ENCODE peak calls at places on chromosomes 13 and 19, in six cellular contexts. V, G, O, L, K and H are unnamed samples.

GRCh38 chr19:20238025-20238623 is 71.1 kb downstream of the ZNF486 start:
- DNase-seq in V (peak; percentile 99), G (peak; percentile 93), O (peak; percentile 78), L (peak; percentile 97), K (peak; percentile 77), H (peak; percentile 90)

GRCh38 chr19:10760268-10760944 is 42.5 kb downstream of the DNM2 start:
- DNase-seq in V (peak; percentile 48), G (no peak), O (no peak), L (no peak), K (no peak), H (peak; percentile 49)

GRCh38 chr19:10884273-10884672 is 12.9 kb downstream of the CARM1 start:
- DNase-seq in V (no peak), G (no peak), O (no peak), L (no peak), K (peak; percentile 77), H (peak; percentile 89)

GRCh38 chr13:95643009-95643408 is 1.5 kb downstream of the DZIP1 start:
- DNase-seq in V (peak; percentile 32), G (no peak), O (no peak), L (no peak), K (no peak), H (peak; percentile 50)

GRCh38 chr13:46605824-46606554 is 53.0 kb downstream of the LRCH1 start:
- DNase-seq in V (no peak), G (no peak), O (no peak), L (no peak), K (no peak), H (no peak)

GRCh38 chr13:79782541-79783216 is 301.7 kb downstream of the NDFIP2 start:
- DNase-seq in V (peak; percentile 94), G (peak; percentile 85), O (peak; percentile 51), L (peak; percentile 84), K (peak; percentile 77), H (peak; percentile 87)

GRCh38 chr19:954672-955494 is 29.0 kb downstream of the ARID3A start:
- DNase-seq in V (peak; percentile 78), G (no peak), O (no peak), L (no peak), K (no peak), H (peak; percentile 57)

GRCh38 chr19:39355253-39355652 is 13.0 kb downstream of the SAMD4B start:
- DNase-seq in V (no peak), G (no peak), O (no peak), L (no peak), K (no peak), H (no peak)

GRCh38 chr19:48152552-48152951 is 17.6 kb downstream of the LIG1 start:
- DNase-seq in V (peak; percentile 57), G (peak; percentile 48), O (no peak), L (peak; percentile 50), K (peak; percentile 75), H (peak; percentile 61)

GRCh38 chr19:2594319-2594718 is 108.2 kb downstream of the GNG7 start:
- DNase-seq in V (no peak), G (no peak), O (no peak), L (no peak), K (no peak), H (no peak)

GRCh38 chr13:95709101-95709500 is 32.2 kb downstream of the DNAJC3 start:
- DNase-seq in V (no peak), G (no peak), O (no peak), L (no peak), K (no peak), H (no peak)

GRCh38 chr13:42996584-42996983 is 4.5 kb upstream of the EPSTI1 start:
- DNase-seq in V (no peak), G (no peak), O (no peak), L (no peak), K (peak; percentile 98), H (peak; percentile 86)

GRCh38 chr19:12641456-12641855 is 25.1 kb downstream of the MAN2B1 start:
- DNase-seq in V (no peak), G (no peak), O (no peak), L (no peak), K (no peak), H (no peak)

GRCh38 chr19:15289673-15290072 is 42.7 kb downstream of the BRD4 start:
- DNase-seq in V (no peak), G (no peak), O (no peak), L (no peak), K (no peak), H (no peak)

GRCh38 chr13:48571121-48571901 is 38.4 kb upstream of the RCBTB2 start:
- DNase-seq in V (no peak), G (no peak), O (no peak), L (no peak), K (peak; percentile 81), H (peak; percentile 53)

GRCh38 chr13:51832471-51833152 is 12.4 kb downstream of the TMEM272 start:
- DNase-seq in V (peak; percentile 40), G (no peak), O (no peak), L (peak; percentile 46), K (peak; percentile 8), H (peak; percentile 17)

GRCh38 chr13:80342541-80343371 is 1.8 kb upstream of the SPRY2 start:
- DNase-seq in V (peak; percentile 87), G (peak; percentile 85), O (no peak), L (peak; percentile 86), K (peak; percentile 66), H (peak; percentile 79)

GRCh38 chr19:10553943-10554381 is 10.3 kb downstream of the ATG4D start:
- DNase-seq in V (no peak), G (no peak), O (no peak), L (no peak), K (no peak), H (no peak)

GRCh38 chr19:55253264-55253663 is 5.6 kb downstream of the PPP6R1 start:
- DNase-seq in V (no peak), G (no peak), O (no peak), L (no peak), K (no peak), H (no peak)

GRCh38 chr19:27741236-27741635 is 1471.7 kb downstream of the UQCRFS1 start:
- DNase-seq in V (no peak), G (no peak), O (no peak), L (peak; percentile 11), K (no peak), H (no peak)

GRCh38 chr13:107035778-107036177 is 467.8 kb upstream of the ARGLU1 start:
- DNase-seq in V (no peak), G (no peak), O (no peak), L (no peak), K (peak; percentile 89), H (no peak)

GRCh38 chr19:1465191-1466016 is 13.6 kb downstream of the C19orf25 start:
- DNase-seq in V (peak; percentile 75), G (no peak), O (no peak), L (peak; percentile 81), K (peak; percentile 36), H (peak; percentile 63)

GRCh38 chr13:77853701-77854100 is 64.9 kb downstream of the EDNRB start:
- DNase-seq in V (peak; percentile 90), G (peak; percentile 86), O (peak; percentile 73), L (peak; percentile 59), K (no peak), H (no peak)

GRCh38 chr13:78876915-78877549 is 218.1 kb upstream of the OBI1 start:
- DNase-seq in V (no peak), G (no peak), O (no peak), L (no peak), K (no peak), H (no peak)

GRCh38 chr13:109271991-109272454 is 514.4 kb downstream of the IRS2 start:
- DNase-seq in V (peak; percentile 45), G (no peak), O (no peak), L (no peak), K (no peak), H (peak; percentile 51)

GRCh38 chr19:46295401-46296308 is 1.2 kb upstream of the HIF3A start:
- DNase-seq in V (no peak), G (no peak), O (no peak), L (no peak), K (no peak), H (no peak)

GRCh38 chr13:92321174-92321573 is 905.4 kb upstream of the GPC6 start:
- DNase-seq in V (no peak), G (no peak), O (no peak), L (no peak), K (no peak), H (no peak)

GRCh38 chr13:45396548-45397095 is 21.6 kb downstream of the SLC25A30 start:
- DNase-seq in V (peak; percentile 83), G (no peak), O (no peak), L (no peak), K (peak; percentile 23), H (peak; percentile 65)

GRCh38 chr19:52961981-52962380 is 700 bp downstream of the ZNF816 start:
- DNase-seq in V (no peak), G (no peak), O (no peak), L (no peak), K (no peak), H (no peak)

DNA sequence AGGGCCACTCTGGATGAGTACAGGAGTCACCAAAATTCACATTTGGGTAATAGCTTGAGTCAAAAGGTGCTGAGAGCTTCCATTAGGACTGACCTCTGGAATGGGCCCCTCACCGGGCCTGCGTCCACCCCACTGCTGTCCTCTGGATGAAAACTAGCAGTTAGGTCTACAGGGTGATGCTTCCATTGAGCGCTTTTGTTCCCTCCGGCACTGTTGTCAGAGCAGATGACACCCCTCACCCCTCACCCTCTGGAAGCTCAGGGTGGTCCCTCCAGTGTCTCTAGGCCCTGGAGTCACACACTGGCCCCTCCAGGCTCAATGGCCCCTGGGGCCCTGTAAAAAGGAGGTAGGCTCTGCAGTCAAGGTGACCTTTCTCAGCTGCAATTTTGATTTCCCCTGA is 187.8 kb upstream of the GPR12 start:
- DNase-seq in V (no peak), G (no peak), O (no peak), L (no peak), K (no peak), H (no peak)
- H3K23ac ChIP-seq in V (no peak overlapping the region), G (no peak overlapping the region), O (no peak overlapping the region), L (no peak overlapping the region), K (no peak overlapping the region), H (no peak overlapping the region)

DNA sequence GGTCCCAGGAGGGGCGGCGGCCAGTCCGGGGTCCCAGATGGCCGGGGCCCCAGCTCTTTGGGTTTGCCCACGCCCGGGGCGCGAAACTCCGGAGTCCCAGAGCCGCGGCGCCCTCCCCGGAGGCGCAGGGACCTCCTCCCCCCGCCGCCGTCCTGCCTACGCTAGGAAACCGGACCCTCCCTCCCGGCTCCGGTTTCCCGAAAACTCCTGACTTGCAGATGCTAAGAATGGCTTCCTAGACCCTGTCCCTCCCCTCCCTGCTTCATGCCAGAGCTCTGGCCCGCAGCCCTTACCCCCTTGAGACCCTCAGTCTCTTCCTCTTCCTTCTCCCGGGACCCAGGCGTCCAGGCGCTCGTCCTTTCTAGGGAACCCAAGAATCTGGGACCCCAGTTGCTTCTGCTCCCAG is 468 bp upstream of the MYBPC2 start:
- DNase-seq in V (peak; percentile 46), G (peak; percentile 27), O (no peak), L (no peak), K (no peak), H (peak; percentile 33)
- H3K27me3 ChIP-seq in V (no peaks in the 10 kb centered on the region), G (peaks cover 51% of the 10 kb centered on the region), O (peaks cover 19% of the 10 kb centered on the region), L (no peaks in the 10 kb centered on the region), K (peaks cover 39% of the 10 kb centered on the region), H (no peaks in the 10 kb centered on the region)

GRCh38 chr19:8148088-8148409 is 1.3 kb downstream of the FBN3 start:
- DNase-seq in V (no peak), G (no peak), O (no peak), L (no peak), K (no peak), H (no peak)
- H2BK15ac ChIP-seq in V (no peak overlapping the region), G (peak overlapping the region; percentile 71), O (no peak overlapping the region), L (no peak overlapping the region), K (no peak overlapping the region), H (no peak overlapping the region)

DNA sequence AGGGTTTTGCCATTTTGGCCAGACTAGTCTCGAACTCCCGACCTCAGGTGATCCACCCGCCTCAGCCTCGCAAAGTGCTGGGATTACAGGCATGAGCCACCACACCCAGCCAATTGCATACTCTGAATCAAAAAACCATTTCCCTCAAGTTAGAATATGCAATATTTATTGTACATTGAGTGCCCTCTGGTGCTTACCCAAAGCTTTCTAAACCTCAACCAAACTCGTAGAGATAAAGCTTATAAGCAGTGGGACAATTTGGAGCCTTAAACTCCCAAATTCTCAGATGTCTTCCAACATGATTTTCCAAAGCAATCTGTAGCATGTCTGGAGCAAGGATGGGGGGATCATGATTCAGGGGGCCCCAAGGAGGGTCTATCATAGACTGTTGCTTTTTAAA is 22.4 kb downstream of the RFXAP start:
- DNase-seq in V (no peak), G (no peak), O (no peak), L (no peak), K (no peak), H (no peak)
- H3K23ac ChIP-seq in V (no peak overlapping the region), G (no peak overlapping the region), O (no peak overlapping the region), L (no peak overlapping the region), K (no peak overlapping the region), H (no peak overlapping the region)